ENCODE peak calls at places on chromosomes 16 and 17, in seven cellular contexts. B is suprapubic skin, V is tibial nerve, M is A549, N is ovary, D is H1, K is transverse colon. Y is an unnamed sample.
A peak's percentile ranks its signal among the peaks of the same experiment; 100 is the strongest.

GRCh38 chr17:48564200-48565023 is 13.7 kb downstream of the HOXB4 start:
- DNase-seq in B (no peak), V (no peak), M (no peak), N (no peak), D (no peak), K (no peak), Y (no peak)

GRCh38 chr16:59854846-59855439 is 1120.8 kb upstream of the GOT2 start:
- DNase-seq in B (no peak), V (no peak), M (no peak), N (no peak), D (no peak), K (no peak), Y (no peak)

GRCh38 chr16:55710466-55710865 is 54.7 kb downstream of the SLC6A2 start:
- DNase-seq in B (no peak), V (no peak), M (no peak), N (no peak), D (no peak), K (no peak), Y (no peak)

GRCh38 chr17:10633738-10634379 is 23.2 kb downstream of the MYH3 start:
- DNase-seq in B (no peak), V (no peak), M (no peak), N (no peak), D (no peak), K (no peak), Y (no peak)

GRCh38 chr16:9827062-9827752 is 355.0 kb downstream of the GRIN2A start:
- DNase-seq in B (no peak), V (no peak), M (no peak), N (no peak), D (no peak), K (no peak), Y (no peak)

GRCh38 chr17:60383379-60383778 is 8.6 kb downstream of the USP32 start:
- DNase-seq in B (no peak), V (no peak), M (no peak), N (no peak), D (no peak), K (no peak), Y (no peak)

GRCh38 chr16:81035975-81036750 is 521 bp downstream of the ATMIN start:
- DNase-seq in B (peak; percentile 62), V (no peak), M (peak; percentile 23), N (peak; percentile 25), D (no peak), K (peak; percentile 35), Y (peak; percentile 34)

GRCh38 chr17:46720408-46720807 is 98.1 kb downstream of the WNT3 start:
- DNase-seq in B (no peak), V (no peak), M (no peak), N (no peak), D (no peak), K (no peak), Y (no peak)

GRCh38 chr17:227581-228222 is 46.3 kb upstream of the DOC2B start:
- DNase-seq in B (peak; percentile 35), V (no peak), M (no peak), N (no peak), D (no peak), K (no peak), Y (no peak)

GRCh38 chr16:11076259-11077018 is 132.1 kb downstream of the CLEC16A start:
- DNase-seq in B (no peak), V (no peak), M (no peak), N (no peak), D (no peak), K (no peak), Y (no peak)

DNA sequence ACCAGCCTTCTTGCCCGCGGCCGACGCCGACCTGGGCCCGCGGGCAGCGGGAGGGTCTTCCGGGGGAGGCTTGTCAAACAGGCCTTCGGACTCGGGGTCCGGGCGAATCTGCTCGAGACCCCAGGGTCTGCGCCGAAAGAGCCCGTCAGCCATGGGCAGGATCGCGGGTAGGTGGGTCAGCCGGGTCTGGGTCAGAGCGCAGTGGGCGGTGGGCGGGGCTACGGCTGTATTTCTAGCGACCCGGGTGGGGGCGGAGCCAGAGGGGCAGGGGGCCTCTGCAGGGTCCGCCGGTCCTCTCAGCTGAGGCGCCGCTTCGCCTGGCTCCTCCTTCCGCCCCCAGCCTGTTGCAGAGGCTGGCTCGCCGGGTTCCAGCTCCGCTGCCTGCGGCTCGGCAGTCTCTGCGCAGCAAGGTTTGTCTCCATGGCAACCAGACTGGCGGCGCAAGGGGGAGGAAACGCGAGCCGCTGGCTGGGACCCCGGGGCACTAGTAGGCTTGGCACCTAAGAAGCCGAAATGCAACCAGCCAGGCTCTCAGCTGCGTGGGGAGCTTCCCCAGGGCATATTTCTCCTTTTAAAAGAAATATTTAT is 14.5 kb downstream of the MIS12 start:
- DNase-seq in B (peak; percentile 82), V (peak; percentile 21), M (peak; percentile 61), N (peak; percentile 94), D (peak; percentile 95), K (peak; percentile 63), Y (peak; percentile 58)
- TF ChIP-seq EP300 in B (no peak), V (no peak), M (no peak), N (no peak), D (no peak), K (no peak), Y (no peak)

GRCh38 chr17:7328009-7328408 is 1.1 kb downstream of the NEURL4 start:
- DNase-seq in B (no peak), V (no peak), M (no peak), N (no peak), D (no peak), K (no peak), Y (no peak)
- H3K4me3 ChIP-seq in B (peak overlapping the region; percentile 71), V (no peak overlapping the region), M (peak overlapping the region; percentile 81), N (no peak overlapping the region), D (peak overlapping the region; percentile 9), K (no peak overlapping the region), Y (peak overlapping the region; percentile 97)

GRCh38 chr16:35565626-35566025 is 2106.2 kb downstream of the TP53TG3F start:
- DNase-seq in B (no peak), V (no peak), M (no peak), N (no peak), D (no peak), K (no peak), Y (no peak)

GRCh38 chr16:35572186-35572585 is 2112.8 kb downstream of the TP53TG3F start:
- DNase-seq in B (no peak), V (no peak), M (no peak), N (no peak), D (no peak), K (no peak), Y (no peak)

GRCh38 chr16:35570946-35571345 is 2111.5 kb downstream of the TP53TG3F start:
- DNase-seq in B (no peak), V (no peak), M (no peak), N (no peak), D (no peak), K (no peak), Y (no peak)

GRCh38 chr16:35573407-35573806 is 2114.0 kb downstream of the TP53TG3F start:
- DNase-seq in B (no peak), V (no peak), M (no peak), N (no peak), D (no peak), K (no peak), Y (no peak)

GRCh38 chr16:35569413-35569812 is 2110.0 kb downstream of the TP53TG3F start:
- DNase-seq in B (no peak), V (no peak), M (no peak), N (no peak), D (no peak), K (no peak), Y (no peak)
- H3K9me3 ChIP-seq in B (no peaks in the 10 kb centered on the region), V (no peaks in the 10 kb centered on the region), M (no peaks in the 10 kb centered on the region), N (no peaks in the 10 kb centered on the region), D (peaks cover 99% of the 10 kb centered on the region), K (no peaks in the 10 kb centered on the region), Y (peaks cover 25% of the 10 kb centered on the region)

GRCh38 chr17:81484195-81484979 is 28.2 kb downstream of the ACTG1 start:
- DNase-seq in B (peak; percentile 89), V (peak; percentile 82), M (peak; percentile 88), N (peak; percentile 84), D (peak; percentile 64), K (peak; percentile 90), Y (peak; percentile 93)
- TF ChIP-seq EP300 in B (no peak), V (no peak), M (no peak), N (no peak), D (no peak), K (no peak), Y (no peak)

DNA sequence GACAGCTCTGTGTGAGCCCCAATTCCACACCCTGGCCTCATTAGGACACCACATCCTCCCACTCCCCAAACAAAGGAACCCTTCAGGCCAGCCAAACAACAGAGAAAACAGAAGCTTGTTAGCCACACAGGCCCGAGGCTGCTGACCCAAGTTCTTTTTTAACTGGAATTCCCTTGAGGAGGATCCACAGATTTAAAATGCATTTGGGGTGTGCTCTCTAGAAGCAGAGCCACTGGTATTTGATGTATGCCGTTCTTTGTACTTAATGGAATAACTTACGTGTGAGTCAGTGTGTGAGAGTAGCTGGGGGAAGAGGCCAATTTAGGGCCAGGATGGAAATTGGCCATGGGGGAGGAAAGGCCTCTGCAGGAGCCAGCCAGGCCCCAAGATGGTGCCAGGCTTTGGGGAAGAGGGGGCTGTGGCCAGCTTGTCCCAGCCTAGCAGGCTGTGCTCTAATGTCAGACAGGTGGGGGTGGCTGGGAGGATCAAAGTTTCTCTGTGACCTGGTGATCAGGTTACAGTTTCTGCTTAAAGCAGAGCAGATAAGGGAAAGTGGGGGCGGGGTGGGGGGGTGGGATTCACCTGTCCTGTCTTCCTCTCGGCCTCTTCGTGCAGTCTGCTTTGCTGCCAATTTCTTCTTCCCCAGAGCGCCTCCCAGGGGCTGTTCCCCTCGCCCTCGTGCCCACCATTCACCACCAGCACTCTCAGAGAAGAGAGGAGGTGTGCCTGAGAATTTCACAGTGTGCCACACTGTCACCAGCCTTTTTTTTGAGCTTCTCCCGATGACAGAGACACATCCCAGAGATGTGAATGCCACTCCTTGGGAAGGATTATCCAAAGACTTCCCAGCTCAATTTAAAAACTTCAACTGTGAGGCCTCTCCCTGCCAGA is 50.8 kb downstream of the TOM1L2 start:
- DNase-seq in B (no peak), V (no peak), M (peak; percentile 92), N (no peak), D (peak; percentile 77), K (no peak), Y (no peak)
- H3K4me3 ChIP-seq in B (no peak overlapping the region), V (no peak overlapping the region), M (no peak overlapping the region), N (no peak overlapping the region), D (no peak overlapping the region), K (no peak overlapping the region), Y (no peak overlapping the region)

GRCh38 chr17:22305356-22306071 is 613.2 kb downstream of the KCNJ18 start:
- DNase-seq in B (no peak), V (no peak), M (no peak), N (no peak), D (no peak), K (no peak), Y (no peak)

GRCh38 chr17:22301353-22301745 is 609.0 kb downstream of the KCNJ18 start:
- DNase-seq in B (no peak), V (no peak), M (no peak), N (no peak), D (no peak), K (no peak), Y (no peak)

GRCh38 chr17:22303865-22304264 is 611.5 kb downstream of the KCNJ18 start:
- DNase-seq in B (no peak), V (no peak), M (no peak), N (no peak), D (no peak), K (no peak), Y (no peak)

GRCh38 chr17:22303096-22303495 is 610.8 kb downstream of the KCNJ18 start:
- DNase-seq in B (no peak), V (no peak), M (no peak), N (no peak), D (no peak), K (no peak), Y (no peak)

GRCh38 chr17:22304667-22305303 is 612.5 kb downstream of the KCNJ18 start:
- DNase-seq in B (no peak), V (no peak), M (no peak), N (no peak), D (no peak), K (no peak), Y (no peak)
- H3K9me3 ChIP-seq in B (peaks cover 20% of the 10 kb centered on the region), V (no peaks in the 10 kb centered on the region), M (peaks cover 4% of the 10 kb centered on the region), N (peaks cover 3% of the 10 kb centered on the region), D (peaks cover 86% of the 10 kb centered on the region), K (peaks cover 11% of the 10 kb centered on the region), Y (no peaks in the 10 kb centered on the region)

GRCh38 chr16:89160977-89161701 is 10.4 kb upstream of the CDH15 start:
- DNase-seq in B (no peak), V (no peak), M (no peak), N (no peak), D (no peak), K (no peak), Y (no peak)
- TF ChIP-seq EP300 in B (no peak), V (no peak), M (no peak), N (no peak), D (no peak), K (no peak), Y (no peak)

Y was measured in stomach.